ENCODE peak calls at places on chromosomes 6 and 20, in seven cellular contexts. One of them, this sample, is unnamed.

GRCh38 chr6:64280569-64280968 is 645.0 kb downstream of the PHF3 start:
- DNase-seq in brain microvascular endothelial cell: no peak
- DNase-seq in A549: no peak
- DNase-seq in activated naive CD8-positive, alpha-beta T cell treated with anti-CD3 and anti-CD28 coated beads, Interleukin-2, amount 50 U/mL, for 24 hours: no peak
- DNase-seq in PC-3: peak
- DNase-seq in heart left ventricle: no peak
- DNase-seq in B cell: no peak
- DNase-seq in this sample: no peak

GRCh38 chr6:25623874-25624273 is 28.1 kb upstream of the SCGN start:
- DNase-seq in brain microvascular endothelial cell: no peak
- DNase-seq in A549: no peak
- DNase-seq in activated naive CD8-positive, alpha-beta T cell treated with anti-CD3 and anti-CD28 coated beads, Interleukin-2, amount 50 U/mL, for 24 hours: no peak
- DNase-seq in PC-3: no peak
- DNase-seq in heart left ventricle: no peak
- DNase-seq in B cell: no peak
- DNase-seq in this sample: no peak

GRCh38 chr6:31573239-31574105 is 1.4 kb downstream of the LTA start:
- DNase-seq in brain microvascular endothelial cell: no peak
- DNase-seq in A549: no peak
- DNase-seq in activated naive CD8-positive, alpha-beta T cell treated with anti-CD3 and anti-CD28 coated beads, Interleukin-2, amount 50 U/mL, for 24 hours: no peak
- DNase-seq in PC-3: no peak
- DNase-seq in heart left ventricle: no peak
- DNase-seq in B cell: no peak
- DNase-seq in this sample: no peak

GRCh38 chr20:46704714-46705377 is 4.6 kb upstream of the SLC2A10 start:
- DNase-seq in brain microvascular endothelial cell: no peak
- DNase-seq in A549: no peak
- DNase-seq in activated naive CD8-positive, alpha-beta T cell treated with anti-CD3 and anti-CD28 coated beads, Interleukin-2, amount 50 U/mL, for 24 hours: no peak
- DNase-seq in PC-3: no peak
- DNase-seq in heart left ventricle: no peak
- DNase-seq in B cell: no peak
- DNase-seq in this sample: no peak

GRCh38 chr6:10276106-10276505 is 138.8 kb downstream of the TFAP2A start:
- DNase-seq in brain microvascular endothelial cell: no peak
- DNase-seq in A549: no peak
- DNase-seq in activated naive CD8-positive, alpha-beta T cell treated with anti-CD3 and anti-CD28 coated beads, Interleukin-2, amount 50 U/mL, for 24 hours: no peak
- DNase-seq in PC-3: peak
- DNase-seq in heart left ventricle: no peak
- DNase-seq in B cell: no peak
- DNase-seq in this sample: no peak

GRCh38 chr6:102216232-102216631 is 822.7 kb downstream of the GRIK2 start:
- DNase-seq in brain microvascular endothelial cell: no peak
- DNase-seq in A549: no peak
- DNase-seq in activated naive CD8-positive, alpha-beta T cell treated with anti-CD3 and anti-CD28 coated beads, Interleukin-2, amount 50 U/mL, for 24 hours: no peak
- DNase-seq in PC-3: no peak
- DNase-seq in heart left ventricle: no peak
- DNase-seq in B cell: no peak
- DNase-seq in this sample: no peak

GRCh38 chr6:2984738-2985381 is 13.5 kb upstream of the SERPINB6 start:
- DNase-seq in brain microvascular endothelial cell: no peak
- DNase-seq in A549: no peak
- DNase-seq in activated naive CD8-positive, alpha-beta T cell treated with anti-CD3 and anti-CD28 coated beads, Interleukin-2, amount 50 U/mL, for 24 hours: no peak
- DNase-seq in PC-3: no peak
- DNase-seq in heart left ventricle: no peak
- DNase-seq in B cell: no peak
- DNase-seq in this sample: no peak

GRCh38 chr20:57032847-57033246 is 233.6 kb downstream of the BMP7 start:
- DNase-seq in brain microvascular endothelial cell: no peak
- DNase-seq in A549: no peak
- DNase-seq in activated naive CD8-positive, alpha-beta T cell treated with anti-CD3 and anti-CD28 coated beads, Interleukin-2, amount 50 U/mL, for 24 hours: no peak
- DNase-seq in PC-3: no peak
- DNase-seq in heart left ventricle: no peak
- DNase-seq in B cell: no peak
- DNase-seq in this sample: no peak

GRCh38 chr6:126548301-126548700 is 208.4 kb downstream of the CENPW start:
- DNase-seq in brain microvascular endothelial cell: no peak
- DNase-seq in A549: no peak
- DNase-seq in activated naive CD8-positive, alpha-beta T cell treated with anti-CD3 and anti-CD28 coated beads, Interleukin-2, amount 50 U/mL, for 24 hours: no peak
- DNase-seq in PC-3: no peak
- DNase-seq in heart left ventricle: no peak
- DNase-seq in B cell: no peak
- DNase-seq in this sample: no peak

GRCh38 chr6:67640462-67640861 is 994.6 kb upstream of the ADGRB3 start:
- DNase-seq in brain microvascular endothelial cell: no peak
- DNase-seq in A549: no peak
- DNase-seq in activated naive CD8-positive, alpha-beta T cell treated with anti-CD3 and anti-CD28 coated beads, Interleukin-2, amount 50 U/mL, for 24 hours: no peak
- DNase-seq in PC-3: no peak
- DNase-seq in heart left ventricle: no peak
- DNase-seq in B cell: no peak
- DNase-seq in this sample: no peak

GRCh38 chr6:25017932-25018581 is 82.3 kb upstream of the RIPOR2 start:
- DNase-seq in brain microvascular endothelial cell: peak
- DNase-seq in A549: no peak
- DNase-seq in activated naive CD8-positive, alpha-beta T cell treated with anti-CD3 and anti-CD28 coated beads, Interleukin-2, amount 50 U/mL, for 24 hours: peak
- DNase-seq in PC-3: peak
- DNase-seq in heart left ventricle: peak
- DNase-seq in B cell: peak
- DNase-seq in this sample: peak

GRCh38 chr6:28947831-28948270 is 24.1 kb upstream of the TRIM27 start:
- DNase-seq in brain microvascular endothelial cell: peak
- DNase-seq in A549: no peak
- DNase-seq in activated naive CD8-positive, alpha-beta T cell treated with anti-CD3 and anti-CD28 coated beads, Interleukin-2, amount 50 U/mL, for 24 hours: no peak
- DNase-seq in PC-3: peak
- DNase-seq in heart left ventricle: no peak
- DNase-seq in B cell: no peak
- DNase-seq in this sample: no peak

GRCh38 chr6:35096129-35096852 is 44.8 kb downstream of the TCP11 start:
- DNase-seq in brain microvascular endothelial cell: peak
- DNase-seq in A549: peak
- DNase-seq in activated naive CD8-positive, alpha-beta T cell treated with anti-CD3 and anti-CD28 coated beads, Interleukin-2, amount 50 U/mL, for 24 hours: no peak
- DNase-seq in PC-3: peak
- DNase-seq in heart left ventricle: no peak
- DNase-seq in B cell: no peak
- DNase-seq in this sample: no peak

GRCh38 chr20:48528346-48528745 is 299.5 kb downstream of the PREX1 start:
- DNase-seq in brain microvascular endothelial cell: no peak
- DNase-seq in A549: no peak
- DNase-seq in activated naive CD8-positive, alpha-beta T cell treated with anti-CD3 and anti-CD28 coated beads, Interleukin-2, amount 50 U/mL, for 24 hours: no peak
- DNase-seq in PC-3: no peak
- DNase-seq in heart left ventricle: no peak
- DNase-seq in B cell: no peak
- DNase-seq in this sample: no peak

GRCh38 chr6:69917834-69918233 is 51.5 kb downstream of the COL19A1 start:
- DNase-seq in brain microvascular endothelial cell: peak
- DNase-seq in A549: no peak
- DNase-seq in activated naive CD8-positive, alpha-beta T cell treated with anti-CD3 and anti-CD28 coated beads, Interleukin-2, amount 50 U/mL, for 24 hours: no peak
- DNase-seq in PC-3: peak
- DNase-seq in heart left ventricle: no peak
- DNase-seq in B cell: no peak
- DNase-seq in this sample: no peak